ENCODE peak calls at places on chromosomes 13 and 19, in ten cellular contexts. H is iPS DF 6.9; R is substantia nigra; Q is choroid plexus epithelial cell; O is T-cell; L is anterior cingulate cortex; S is NCI-H460; I is HCEC 1CT; Z is activated CD4-positive, alpha-beta T cell treated with anti-CD3 and anti-CD28 coated beads for 36 hours; K is AG09309. Y is an unnamed sample.

GRCh38 chr13:94546071-94546839 is 49.7 kb downstream of the TGDS start:
- DNase-seq in H (no peak), R (no peak), Q (no peak), O (no peak), L (no peak), S (no peak), I (no peak), Z (no peak), K (no peak), Y (no peak)

GRCh38 chr19:50512999-50513745 is 541 bp downstream of the ASPDH start:
- DNase-seq in H (no peak), R (no peak), Q (no peak), O (no peak), L (no peak), S (no peak), I (no peak), Z (no peak), K (no peak), Y (no peak)

GRCh38 chr19:8321760-8322637 is 703 bp downstream of the RPS28 start:
- DNase-seq in H (no peak), R (no peak), Q (no peak), O (no peak), L (no peak), S (no peak), I (no peak), Z (no peak), K (no peak), Y (no peak)

GRCh38 chr19:15113245-15114152 is 6.3 kb downstream of the SYDE1 start:
- DNase-seq in H (peak), R (no peak), Q (peak), O (no peak), L (no peak), S (no peak), I (no peak), Z (no peak), K (no peak), Y (no peak)

GRCh38 chr19:10699650-10700335 is 1.4 kb upstream of the QTRT1 start:
- DNase-seq in H (no peak), R (no peak), Q (peak), O (peak), L (no peak), S (peak), I (peak), Z (peak), K (no peak), Y (peak)

GRCh38 chr13:98180092-98180491 is 3.0 kb upstream of the RNF113B start:
- DNase-seq in H (no peak), R (no peak), Q (peak), O (no peak), L (no peak), S (no peak), I (no peak), Z (no peak), K (no peak), Y (no peak)

GRCh38 chr13:66805657-66806056 is 424.5 kb downstream of the PCDH9 start:
- DNase-seq in H (no peak), R (no peak), Q (peak), O (no peak), L (no peak), S (no peak), I (peak), Z (no peak), K (no peak), Y (no peak)

GRCh38 chr13:40194204-40194806 is 472.1 kb downstream of the FOXO1 start:
- DNase-seq in H (no peak), R (no peak), Q (no peak), O (no peak), L (no peak), S (no peak), I (no peak), Z (no peak), K (no peak), Y (no peak)

GRCh38 chr19:53506728-53507127 is 31.2 kb upstream of the ZNF331 start:
- DNase-seq in H (no peak), R (no peak), Q (no peak), O (no peak), L (no peak), S (no peak), I (no peak), Z (no peak), K (no peak), Y (no peak)

GRCh38 chr13:44906758-44907157 is 82.5 kb downstream of the NUFIP1 start:
- DNase-seq in H (no peak), R (no peak), Q (peak), O (no peak), L (peak), S (no peak), I (no peak), Z (no peak), K (peak), Y (no peak)

Y was measured in CD8-positive, alpha-beta T cell.